ENCODE peak calls at places on chromosomes 13 and 19, in five cellular contexts. Y is GM23248, P is heart left ventricle, U is body of pancreas, Z is ascending aorta. X is an unnamed sample.

GRCh38 chr19:3225677-3226093 is 1.2 kb downstream of the CELF5 start:
- DNase-seq in Y (no peak), P (no peak), U (no peak), Z (no peak), X (no peak)

GRCh38 chr19:35585844-35586243 is at the start of gene PMIS2:
- DNase-seq in Y (no peak), P (no peak), U (peak; percentile 30), Z (no peak), X (peak; percentile 30)

GRCh38 chr13:80612804-80613203 is 271.9 kb upstream of the SPRY2 start:
- DNase-seq in Y (no peak), P (no peak), U (no peak), Z (no peak), X (no peak)

GRCh38 chr19:35207391-35207871 is 21.1 kb downstream of the FAM187B start:
- DNase-seq in Y (no peak), P (no peak), U (no peak), Z (no peak), X (no peak)

GRCh38 chr19:3506384-3507340 is 551 bp downstream of the FZR1 start:
- DNase-seq in Y (peak; percentile 67), P (no peak), U (peak; percentile 25), Z (no peak), X (peak; percentile 31)

GRCh38 chr13:46334008-46334407 is 53.0 kb downstream of the RUBCNL start:
- DNase-seq in Y (no peak), P (no peak), U (no peak), Z (no peak), X (no peak)

GRCh38 chr19:56111601-56112312 is 9.3 kb downstream of the ZNF787 start:
- DNase-seq in Y (no peak), P (no peak), U (peak; percentile 42), Z (no peak), X (peak; percentile 57)

GRCh38 chr13:89380101-89380500 is 1708.9 kb downstream of the SLITRK5 start:
- DNase-seq in Y (no peak), P (no peak), U (no peak), Z (no peak), X (no peak)

GRCh38 chr19:45376045-45376724 is 5.8 kb upstream of the ERCC2 start:
- DNase-seq in Y (peak; percentile 88), P (no peak), U (peak; percentile 58), Z (no peak), X (peak; percentile 88)

GRCh38 chr19:35309481-35310279 is 17.7 kb downstream of the MAG start:
- DNase-seq in Y (no peak), P (peak; percentile 60), U (peak; percentile 86), Z (no peak), X (no peak)

GRCh38 chr13:25420161-25420560 is 48.4 kb downstream of the ATP8A2 start:
- DNase-seq in Y (no peak), P (no peak), U (no peak), Z (no peak), X (no peak)

GRCh38 chr13:76991432-76991795 is 467 bp upstream of the CLN5 start:
- DNase-seq in Y (peak; percentile 14), P (no peak), U (peak; percentile 24), Z (peak; percentile 20), X (no peak)

GRCh38 chr13:97810152-97810551 is 143.3 kb upstream of the IPO5 start:
- DNase-seq in Y (peak; percentile 51), P (no peak), U (no peak), Z (no peak), X (no peak)

GRCh38 chr13:21079761-21080730 is 18.7 kb upstream of the LATS2 start:
- DNase-seq in Y (peak; percentile 91), P (no peak), U (peak; percentile 17), Z (no peak), X (no peak)

GRCh38 chr19:4310247-4311121 is 6.1 kb downstream of the FSD1 start:
- DNase-seq in Y (no peak), P (no peak), U (no peak), Z (no peak), X (peak; percentile 42)

GRCh38 chr13:73335226-73335625 is 276.4 kb downstream of the KLF5 start:
- DNase-seq in Y (peak; percentile 86), P (no peak), U (no peak), Z (no peak), X (no peak)

GRCh38 chr13:98293570-98294142 is 116.6 kb upstream of the RNF113B start:
- DNase-seq in Y (peak; percentile 55), P (no peak), U (no peak), Z (no peak), X (no peak)

GRCh38 chr13:41054919-41055619 is 6.2 kb upstream of the WBP4 start:
- DNase-seq in Y (peak; percentile 32), P (no peak), U (no peak), Z (no peak), X (peak; percentile 24)

GRCh38 chr13:103188688-103189326 is 122.6 kb upstream of the SLC10A2 start:
- DNase-seq in Y (peak; percentile 14), P (no peak), U (no peak), Z (no peak), X (no peak)

GRCh38 chr13:114125589-114125988 is 6.8 kb downstream of the RASA3 start:
- DNase-seq in Y (no peak), P (no peak), U (no peak), Z (no peak), X (no peak)

GRCh38 chr19:45442927-45443461 is 19.3 kb upstream of the ERCC1 start:
- DNase-seq in Y (peak; percentile 60), P (no peak), U (no peak), Z (peak; percentile 63), X (peak; percentile 53)

GRCh38 chr13:98050041-98050466 is 92.8 kb upstream of the FARP1 start:
- DNase-seq in Y (no peak), P (no peak), U (no peak), Z (no peak), X (peak; percentile 58)

GRCh38 chr19:17402982-17403855 is 2.2 kb downstream of the BST2 start:
- DNase-seq in Y (peak; percentile 49), P (peak; percentile 65), U (no peak), Z (no peak), X (no peak)

GRCh38 chr19:46728693-46729339 is 11.9 kb upstream of the PRKD2 start:
- DNase-seq in Y (peak; percentile 71), P (peak; percentile 89), U (peak; percentile 80), Z (no peak), X (peak; percentile 56)

GRCh38 chr13:108200781-108201398 is 14.4 kb downstream of the LIG4 start:
- DNase-seq in Y (peak; percentile 66), P (no peak), U (no peak), Z (no peak), X (no peak)

GRCh38 chr13:99198630-99199029 is 2.0 kb upstream of the UBAC2 start:
- DNase-seq in Y (no peak), P (no peak), U (no peak), Z (no peak), X (no peak)

GRCh38 chr13:27978301-27978968 is 9.3 kb upstream of the CDX2 start:
- DNase-seq in Y (no peak), P (no peak), U (no peak), Z (no peak), X (no peak)

GRCh38 chr13:27980280-27980998 is 8.1 kb downstream of the URAD start:
- DNase-seq in Y (no peak), P (no peak), U (peak; percentile 43), Z (no peak), X (no peak)

GRCh38 chr13:27979765-27980279 is 8.7 kb downstream of the URAD start:
- DNase-seq in Y (no peak), P (no peak), U (no peak), Z (no peak), X (no peak)

GRCh38 chr13:27977476-27978300 is 8.6 kb upstream of the CDX2 start:
- DNase-seq in Y (peak; percentile 39), P (no peak), U (no peak), Z (no peak), X (no peak)

DNA sequence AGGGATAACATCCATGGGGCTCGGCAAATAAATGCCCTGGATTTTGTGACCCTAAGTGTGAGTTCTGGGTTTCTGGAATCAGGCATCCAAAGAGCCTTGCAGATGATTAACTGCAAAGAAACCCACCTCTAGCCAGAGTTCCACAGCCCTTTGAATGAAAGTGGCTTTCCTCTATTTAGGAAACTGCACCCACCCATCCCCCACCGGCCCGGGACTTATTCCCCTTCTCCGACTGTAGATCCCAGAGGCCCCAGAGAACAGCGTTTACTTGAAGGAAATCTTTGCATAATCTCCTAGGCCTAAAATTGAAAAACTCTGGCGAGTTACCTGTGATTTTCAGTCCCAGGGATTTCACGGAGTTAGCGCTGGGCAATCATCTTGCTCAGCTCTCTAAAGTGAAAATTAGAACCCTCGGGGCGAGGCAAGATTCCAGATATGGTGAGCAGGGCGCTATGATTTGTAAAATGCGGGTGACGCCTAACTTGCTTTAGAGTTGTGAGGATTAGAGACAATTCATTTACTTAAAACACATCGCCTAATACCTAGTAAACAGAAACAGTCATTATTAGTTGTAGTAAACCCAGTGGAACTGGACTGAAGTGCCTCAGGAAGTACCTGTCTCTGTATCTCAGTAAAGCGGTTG is 9.4 kb downstream of the URAD start:
- DNase-seq in Y (no peak), P (no peak), U (no peak), Z (no peak), X (no peak)
- H3K4me3 ChIP-seq in Y (no peak overlapping the region), P (no peak overlapping the region), U (no peak overlapping the region), Z (no peak overlapping the region), X (no peak overlapping the region)

GRCh38 chr19:1058112-1058511 is 8.9 kb upstream of the ARHGAP45 start:
- DNase-seq in Y (no peak), P (no peak), U (no peak), Z (no peak), X (no peak)
- H3K27ac ChIP-seq in Y (no peak overlapping the region), P (no peak overlapping the region), U (no peak overlapping the region), Z (no peak overlapping the region), X (no peak overlapping the region)

GRCh38 chr19:48739835-48740704 is at the start of gene RASIP1:
- DNase-seq in Y (no peak), P (peak; percentile 81), U (peak; percentile 73), Z (no peak), X (no peak)

GRCh38 chr19:48738557-48739399 is 1.6 kb downstream of the RASIP1 start:
- DNase-seq in Y (peak; percentile 81), P (peak; percentile 98), U (peak; percentile 96), Z (peak; percentile 53), X (peak; percentile 98)

GRCh38 chr19:48739400-48739825 is 997 bp downstream of the RASIP1 start:
- DNase-seq in Y (no peak), P (peak; percentile 65), U (no peak), Z (no peak), X (no peak)

GRCh38 chr19:48741222-48741999 is 1.0 kb upstream of the RASIP1 start:
- DNase-seq in Y (peak; percentile 33), P (peak; percentile 87), U (peak; percentile 72), Z (no peak), X (peak; percentile 48)

DNA sequence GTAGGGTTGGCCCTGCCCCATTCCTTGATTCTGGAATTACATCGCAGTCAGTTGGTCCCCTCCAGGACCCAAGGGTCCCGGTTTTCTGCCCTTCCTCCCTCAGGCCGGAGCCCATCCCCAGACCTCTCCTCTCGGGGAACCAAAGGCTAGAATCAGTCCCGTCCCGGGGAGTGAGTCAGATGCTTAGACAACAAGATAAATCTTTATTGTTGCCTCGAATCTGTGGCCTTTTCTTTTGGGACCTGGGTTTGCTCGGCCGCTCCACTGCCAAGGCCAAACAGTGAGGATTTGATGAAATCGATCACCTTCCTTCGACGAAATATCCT is 258 bp upstream of the RASIP1 start:
- DNase-seq in Y (no peak), P (no peak), U (no peak), Z (no peak), X (no peak)
- H3K4me1 ChIP-seq in Y (no peaks in the 10 kb centered on the region), P (peaks cover 9% of the 10 kb centered on the region), U (peaks cover 51% of the 10 kb centered on the region), Z (peaks cover 5% of the 10 kb centered on the region), X (peaks cover 5% of the 10 kb centered on the region)

GRCh38 chr19:42131149-42132029 is 857 bp downstream of the POU2F2 start:
- DNase-seq in Y (no peak), P (no peak), U (no peak), Z (no peak), X (no peak)
- H3K4me3 ChIP-seq in Y (peak overlapping the region; percentile 62), P (peak overlapping the region; percentile 65), U (no peak overlapping the region), Z (no peak overlapping the region), X (no peak overlapping the region)

X was measured in SJCRH30.